ENCODE peak calls at places on chromosomes 1 and 21, in eight cellular contexts. Z is lower lobe of right lung, S is B cell, I is AG09309, O is IMR-90, Q is cardiac muscle cell, T is tibial nerve, N is progenitor cell of endocrine pancreas. H is an unnamed sample.

GRCh38 chr1:45018599-45019230 is 6.7 kb downstream of the UROD start:
- DNase-seq in Z (peak; percentile 74), S (no peak), I (peak; percentile 16), O (peak; percentile 53), Q (peak; percentile 68), T (no peak), N (peak; percentile 36), H (no peak)

GRCh38 chr1:14880456-14881316 is 272.9 kb upstream of the TMEM51 start:
- DNase-seq in Z (no peak), S (no peak), I (peak; percentile 69), O (peak; percentile 26), Q (peak; percentile 16), T (no peak), N (no peak), H (no peak)

GRCh38 chr1:216832192-216832591 is 109.0 kb upstream of the ESRRG start:
- DNase-seq in Z (no peak), S (no peak), I (no peak), O (no peak), Q (no peak), T (no peak), N (no peak), H (no peak)

GRCh38 chr1:174550296-174550695 is 102.5 kb downstream of the GPR52 start:
- DNase-seq in Z (no peak), S (no peak), I (no peak), O (peak; percentile 8), Q (no peak), T (no peak), N (no peak), H (no peak)

GRCh38 chr1:185373813-185374524 is 56.9 kb upstream of the IVNS1ABP start:
- DNase-seq in Z (peak; percentile 56), S (no peak), I (no peak), O (peak; percentile 36), Q (peak; percentile 9), T (no peak), N (no peak), H (no peak)

GRCh38 chr1:147626739-147627138 is 43.6 kb downstream of the ACP6 start:
- DNase-seq in Z (no peak), S (no peak), I (no peak), O (no peak), Q (no peak), T (no peak), N (no peak), H (no peak)

GRCh38 chr1:42157667-42158066 is 4.5 kb downstream of the GUCA2B start:
- DNase-seq in Z (no peak), S (no peak), I (no peak), O (no peak), Q (no peak), T (no peak), N (no peak), H (no peak)

GRCh38 chr1:232923739-232924386 is 26.5 kb upstream of the NTPCR start:
- DNase-seq in Z (no peak), S (no peak), I (no peak), O (peak; percentile 44), Q (no peak), T (no peak), N (no peak), H (no peak)

DNA sequence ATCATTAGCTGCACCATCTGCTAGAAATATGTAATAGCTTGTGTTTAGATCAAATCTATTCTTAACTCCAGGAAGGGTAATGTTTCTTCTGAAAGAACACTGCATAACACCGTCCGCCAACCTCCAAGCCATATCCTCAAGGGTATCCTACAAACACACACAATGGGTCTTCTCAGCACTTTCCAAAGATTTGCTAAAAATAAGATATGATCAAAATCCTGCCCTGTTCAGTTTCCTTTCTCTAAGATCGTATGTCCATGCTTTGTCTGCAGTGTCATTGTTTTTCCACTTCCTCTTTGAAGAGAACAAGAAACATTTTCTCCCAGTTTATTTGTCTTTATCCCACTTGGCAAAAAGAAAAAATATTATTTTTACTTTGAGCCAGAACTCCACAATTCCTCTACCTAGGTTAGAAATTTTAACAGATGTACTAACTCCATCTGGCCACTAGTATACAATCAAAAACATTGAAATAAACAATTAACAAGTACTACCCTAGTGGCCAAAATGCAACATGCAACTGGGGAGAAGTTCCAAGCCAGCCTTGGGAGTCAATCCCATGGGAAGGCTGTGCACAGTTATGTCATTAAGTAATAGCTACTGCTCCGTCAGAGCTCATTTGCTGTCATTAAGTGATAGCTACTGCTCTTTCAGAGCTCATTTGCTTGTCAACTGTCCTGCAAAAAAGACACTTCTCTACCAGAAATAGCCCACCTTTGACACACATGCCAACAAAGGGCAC is 37.8 kb downstream of the FRRS1 start:
- DNase-seq in Z (no peak), S (no peak), I (no peak), O (peak; percentile 28), Q (peak; percentile 61), T (no peak), N (no peak), H (no peak)
- TF ChIP-seq CTCF in Z (peak; percentile 48), S (peak; percentile 44), I (peak; percentile 26), O (peak; percentile 58), Q (peak; percentile 55), T (peak; percentile 20), N (peak; percentile 59), H (peak; percentile 21)

GRCh38 chr21:31500976-31501375 is 156.9 kb upstream of the TIAM1 start:
- DNase-seq in Z (no peak), S (no peak), I (no peak), O (no peak), Q (no peak), T (no peak), N (no peak), H (no peak)

GRCh38 chr21:31501921-31502320 is 157.6 kb upstream of the SOD1 start:
- DNase-seq in Z (no peak), S (no peak), I (no peak), O (no peak), Q (no peak), T (no peak), N (no peak), H (no peak)

GRCh38 chr21:31500071-31500470 is 156.0 kb upstream of the TIAM1 start:
- DNase-seq in Z (no peak), S (no peak), I (no peak), O (no peak), Q (no peak), T (no peak), N (no peak), H (no peak)

GRCh38 chr21:31497939-31498338 is 153.9 kb upstream of the TIAM1 start:
- DNase-seq in Z (no peak), S (no peak), I (no peak), O (no peak), Q (no peak), T (no peak), N (no peak), H (no peak)

DNA sequence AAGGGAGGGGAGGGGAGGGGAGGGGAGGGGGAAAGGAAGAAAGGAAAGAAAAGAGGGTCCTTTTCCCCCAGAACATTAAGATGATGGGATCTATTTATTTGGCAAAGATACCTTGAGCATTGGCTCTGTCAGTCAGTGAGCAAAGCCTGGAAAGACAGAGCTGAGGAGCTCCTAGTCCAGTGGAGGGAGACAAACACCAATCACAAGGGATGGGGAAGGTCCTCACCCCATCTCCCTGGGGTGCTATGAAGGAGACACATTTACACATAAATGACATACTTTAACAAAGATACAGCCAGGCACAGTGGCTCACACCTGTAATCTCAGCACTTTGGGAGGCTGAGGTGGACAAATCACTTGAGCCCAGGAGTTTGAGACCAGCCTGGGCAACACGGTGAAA is 154.9 kb upstream of the TIAM1 start:
- DNase-seq in Z (no peak), S (no peak), I (no peak), O (no peak), Q (no peak), T (no peak), N (no peak), H (no peak)
- TF ChIP-seq CTCF in Z (no peak), S (no peak), I (no peak), O (no peak), Q (no peak), T (no peak), N (no peak), H (no peak)

DNA sequence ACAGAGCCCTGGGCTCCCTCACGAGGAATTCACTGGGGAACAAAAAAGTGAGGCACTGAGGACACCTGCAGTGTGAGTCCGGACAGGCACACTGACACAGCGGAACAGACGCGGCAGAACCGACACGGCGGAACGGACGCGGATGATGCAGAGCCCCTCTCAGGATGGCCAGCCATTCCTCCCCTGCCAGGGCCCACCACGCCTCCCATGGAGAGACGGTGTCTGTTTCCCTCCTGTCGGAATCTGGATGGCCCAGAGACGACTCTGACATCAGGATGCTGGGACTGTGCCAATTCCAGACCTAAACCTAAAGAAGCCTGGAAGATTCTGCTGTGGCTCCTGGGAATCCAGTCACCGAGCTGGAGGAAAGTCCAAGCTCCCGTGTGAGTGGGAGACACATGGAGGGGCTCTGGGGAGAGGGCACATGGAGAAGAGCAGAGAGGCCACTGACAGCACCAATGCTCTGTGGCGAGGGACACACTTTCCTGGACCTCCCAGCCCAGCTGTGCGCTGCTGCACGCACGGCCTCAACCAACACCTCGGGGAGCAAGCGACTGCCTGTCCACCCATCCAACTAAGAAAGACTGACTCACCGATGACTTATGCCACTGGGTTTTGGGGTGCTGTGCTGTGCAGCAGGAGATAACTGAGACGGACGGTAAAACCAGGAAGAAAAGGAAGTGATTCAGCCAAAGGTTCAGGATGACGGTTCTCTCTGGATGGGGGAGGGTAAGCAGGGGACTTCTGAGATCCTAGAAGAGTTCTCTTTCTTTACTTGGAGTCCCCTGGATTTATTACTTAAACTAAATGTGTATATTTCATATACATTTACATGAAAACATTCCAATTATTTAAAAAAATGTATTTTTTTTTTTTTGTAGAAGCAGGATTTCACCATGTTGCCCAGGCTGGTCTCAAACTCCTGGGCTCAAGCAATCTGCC is 23.3 kb downstream of the ZBTB17 start:
- DNase-seq in Z (no peak), S (no peak), I (peak; percentile 85), O (peak; percentile 99), Q (peak; percentile 78), T (no peak), N (no peak), H (no peak)
- TF ChIP-seq CTCF in Z (no peak), S (no peak), I (no peak), O (no peak), Q (no peak), T (no peak), N (no peak), H (no peak)

DNA sequence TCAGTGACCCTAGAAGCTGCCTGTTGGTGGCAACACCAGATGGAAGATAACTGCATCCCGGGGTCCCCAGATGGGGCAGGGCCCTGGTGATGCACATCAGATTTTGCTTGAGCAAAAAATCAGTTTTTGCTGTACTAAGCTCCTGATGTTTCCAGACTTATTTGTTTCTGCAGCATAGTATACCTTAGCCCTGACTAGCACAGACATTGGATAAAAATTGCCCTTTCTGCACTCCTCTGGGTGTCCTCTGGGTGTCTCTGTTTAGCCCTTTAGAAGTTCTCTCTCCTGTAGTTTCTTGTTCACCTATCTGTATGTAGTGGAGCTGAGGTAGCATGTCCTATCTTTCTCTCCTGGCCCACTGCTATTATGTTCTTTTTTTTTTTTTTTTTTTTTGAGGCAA is 30.3 kb upstream of the PLA2G2C start:
- DNase-seq in Z (no peak), S (no peak), I (no peak), O (peak; percentile 10), Q (peak; percentile 36), T (no peak), N (no peak), H (no peak)
- TF ChIP-seq CTCF in Z (no peak), S (no peak), I (no peak), O (peak; percentile 34), Q (peak; percentile 50), T (no peak), N (peak; percentile 36), H (peak; percentile 28)